ENCODE peak calls at places on chromosomes 11 and 22, in six cellular contexts. R, I, W, L, M and A are unnamed samples.

GRCh38 chr11:30868495-30869130 is 282.5 kb upstream of the MPPED2 start:
- DNase-seq in R (no peak), I (no peak), W (no peak), L (no peak), M (no peak), A (no peak)

GRCh38 chr22:50182176-50183081 is 3.3 kb upstream of the TRABD start:
- DNase-seq in R (no peak), I (no peak), W (no peak), L (peak), M (no peak), A (no peak)

GRCh38 chr22:45578524-45579147 is 76.0 kb downstream of the FBLN1 start:
- DNase-seq in R (no peak), I (no peak), W (no peak), L (no peak), M (no peak), A (no peak)

GRCh38 chr11:107549253-107549953 is 16.1 kb downstream of the ALKBH8 start:
- DNase-seq in R (peak), I (peak), W (no peak), L (no peak), M (peak), A (no peak)

GRCh38 chr11:109222730-109223129 is 199.3 kb upstream of the C11orf87 start:
- DNase-seq in R (no peak), I (no peak), W (no peak), L (no peak), M (no peak), A (no peak)

GRCh38 chr11:104582431-104582830 is 315.8 kb downstream of the CASP12 start:
- DNase-seq in R (no peak), I (no peak), W (no peak), L (no peak), M (no peak), A (no peak)

GRCh38 chr11:86459682-86460460 is 85.2 kb downstream of the CCDC81 start:
- DNase-seq in R (peak), I (no peak), W (no peak), L (peak), M (no peak), A (peak)

GRCh38 chr22:30575011-30575671 is 676 bp upstream of the GAL3ST1 start:
- DNase-seq in R (peak), I (no peak), W (no peak), L (peak), M (no peak), A (no peak)

GRCh38 chr11:19201737-19202605 is at the start of gene CSRP3:
- DNase-seq in R (peak), I (no peak), W (no peak), L (no peak), M (no peak), A (no peak)

GRCh38 chr11:96254087-96254486 is 88.9 kb downstream of the MAML2 start:
- DNase-seq in R (peak), I (no peak), W (no peak), L (peak), M (peak), A (no peak)

GRCh38 chr11:127496165-127496564 is 495.6 kb upstream of the KIRREL3 start:
- DNase-seq in R (no peak), I (no peak), W (no peak), L (no peak), M (no peak), A (no peak)

GRCh38 chr22:43001271-43002197 is 13.4 kb downstream of the PACSIN2 start:
- DNase-seq in R (no peak), I (no peak), W (no peak), L (no peak), M (no peak), A (no peak)

GRCh38 chr11:65591939-65592814 is 3.4 kb downstream of the KCNK7 start:
- DNase-seq in R (peak), I (no peak), W (no peak), L (no peak), M (peak), A (no peak)
- TF ChIP-seq POLR2A in R (no peak), I (no peak), W (peak), L (no peak), M (no peak), A (no peak)

DNA sequence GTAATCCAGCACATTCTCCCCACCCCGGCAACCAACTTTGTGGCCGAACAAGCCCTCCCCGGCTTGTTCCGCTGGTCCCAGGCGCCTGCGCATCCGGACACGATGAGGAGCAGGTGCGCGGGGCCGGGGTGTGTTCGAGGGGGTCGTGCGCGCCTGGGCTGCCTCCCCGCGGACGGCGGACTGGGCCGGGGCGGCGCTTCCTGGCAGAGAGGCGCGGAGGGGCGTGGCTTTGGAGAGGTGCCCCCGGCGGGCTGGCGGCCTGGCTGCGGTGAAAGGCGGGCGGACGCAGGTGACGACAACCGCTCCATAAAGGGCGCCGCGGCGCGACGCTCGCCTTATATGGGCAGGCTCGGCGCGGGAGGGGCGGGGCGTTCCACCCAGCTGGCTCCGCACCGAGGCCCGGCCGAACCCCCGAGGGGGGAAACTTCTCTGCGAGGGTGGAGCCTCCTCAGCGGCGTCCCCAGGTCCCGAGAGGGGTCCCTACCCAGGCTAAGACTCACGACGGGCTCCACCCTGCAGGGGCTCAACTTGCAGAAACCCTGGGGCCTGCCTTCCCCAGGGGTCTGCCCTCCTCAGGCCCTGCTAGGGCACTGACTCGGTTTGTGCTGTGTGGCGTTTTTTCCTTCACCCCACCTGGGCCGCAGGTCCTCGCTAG is 26.4 kb downstream of the TXN2 start:
- DNase-seq in R (peak), I (peak), W (peak), L (peak), M (peak), A (no peak)
- TF ChIP-seq POLR2A in R (no peak), I (peak), W (peak), L (peak), M (peak), A (no peak)

DNA sequence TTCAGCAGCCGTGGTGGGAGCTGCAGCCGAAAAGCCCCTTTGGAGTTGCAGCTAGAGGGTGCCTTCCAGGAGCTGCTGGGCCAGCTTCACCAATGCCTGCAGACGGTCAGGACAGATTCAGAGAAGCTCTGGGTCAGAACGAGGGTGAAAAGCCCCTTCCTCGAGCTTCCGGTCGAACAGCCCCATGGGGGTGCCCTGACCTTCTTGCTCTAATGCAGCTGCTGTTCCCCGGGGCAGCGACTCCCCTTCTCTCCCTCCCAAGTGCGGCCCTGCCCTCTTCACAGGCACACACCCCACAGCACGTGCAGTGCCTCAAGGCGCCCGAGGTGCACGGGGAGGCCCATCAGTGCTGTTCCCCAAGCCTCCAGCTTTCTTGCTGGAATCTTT is 9.6 kb upstream of the IFITM3 start:
- DNase-seq in R (no peak), I (no peak), W (no peak), L (no peak), M (no peak), A (no peak)
- TF ChIP-seq POLR2A in R (no peak), I (no peak), W (no peak), L (no peak), M (no peak), A (no peak)

GRCh38 chr11:67400251-67400941 is 1.3 kb downstream of the PPP1CA start:
- DNase-seq in R (no peak), I (no peak), W (no peak), L (peak), M (peak), A (no peak)
- TF ChIP-seq POLR2A in R (no peak), I (no peak), W (no peak), L (no peak), M (no peak), A (peak)

DNA sequence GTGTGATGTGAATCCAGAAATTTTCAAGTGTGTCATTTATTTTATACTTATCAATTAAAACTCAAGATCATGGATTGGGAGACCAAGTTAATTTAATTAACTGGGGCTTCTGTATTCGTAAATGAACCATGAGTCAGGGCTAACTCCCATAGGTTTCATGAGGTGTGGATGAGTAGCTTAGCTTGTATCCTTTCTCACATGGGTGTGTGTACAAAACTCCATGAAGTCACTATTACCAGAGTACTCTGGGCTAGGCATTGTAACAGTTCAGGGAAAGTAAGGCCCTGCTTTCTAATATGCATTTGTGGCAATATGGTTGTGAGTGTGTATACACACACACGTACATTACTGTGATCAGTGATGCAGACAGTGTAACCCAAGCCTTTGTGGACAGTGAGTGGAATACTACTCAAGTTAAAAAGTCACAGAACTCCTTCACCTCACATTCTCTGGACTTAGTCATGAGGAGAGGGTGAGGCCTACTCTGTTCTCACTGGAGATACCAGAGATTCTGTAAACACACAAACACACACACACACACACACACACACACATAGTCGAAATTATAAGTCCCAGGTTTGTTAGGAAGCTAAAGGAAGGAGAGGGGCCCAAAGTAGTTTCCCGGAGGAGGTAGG is 3.5 kb downstream of the CNTF start:
- DNase-seq in R (peak), I (no peak), W (no peak), L (no peak), M (no peak), A (no peak)
- TF ChIP-seq POLR2A in R (no peak), I (no peak), W (no peak), L (no peak), M (no peak), A (no peak)